ENCODE peak calls at places on chromosomes 4 and X, in nine cellular contexts. Q is upper lobe of left lung, M is Peyer's patch, Y is tibial nerve, Z is suprapubic skin, P is sigmoid colon, C is stomach, H is H54, G is lower leg skin. V is an unnamed sample.

GRCh38 chr4:8356856-8357255 is 83.7 kb downstream of the ACOX3 start:
- DNase-seq in G (no peak), M (peak; percentile 4), P (peak; percentile 20), Q (no peak), Z (no peak), C (no peak), H (no peak), Y (no peak), V (no peak)

GRCh38 chr4:122826596-122827257 is at the start of gene FGF2:
- DNase-seq in Y (peak; percentile 54), Z (peak; percentile 85), H (no peak), M (peak; percentile 59), G (peak; percentile 30), P (peak; percentile 90), C (peak; percentile 31), Q (peak; percentile 26), V (peak; percentile 27)

GRCh38 chr4:2834001-2834921 is 9.4 kb upstream of the ADD1 start:
- DNase-seq in G (no peak), Y (no peak), M (no peak), P (peak; percentile 56), Q (peak; percentile 18), C (peak; percentile 21), H (no peak), Z (no peak), V (no peak)

GRCh38 chrX:27463187-27463586 is at the start of gene PPP4R3C:
- DNase-seq in H (no peak), C (no peak), M (no peak), Q (no peak), Z (no peak), Y (no peak), G (no peak), P (no peak), V (no peak)

GRCh38 chr4:158850371-158850770 is 81.5 kb downstream of the FNIP2 start:
- DNase-seq in C (no peak), P (no peak), Z (no peak), M (no peak), H (no peak), Q (no peak), G (no peak), Y (no peak), V (no peak)

GRCh38 chrX:129769467-129770154 is 10.1 kb upstream of the SASH3 start:
- DNase-seq in G (no peak), Y (no peak), Z (no peak), C (no peak), P (no peak), Q (no peak), H (no peak), M (no peak), V (no peak)

GRCh38 chr4:110501826-110502225 is 25.9 kb downstream of the ENPEP start:
- DNase-seq in G (no peak), P (no peak), Q (no peak), Z (no peak), Y (no peak), C (no peak), H (no peak), M (no peak), V (no peak)

GRCh38 chr4:3299122-3299521 is 6.3 kb downstream of the RGS12 start:
- DNase-seq in C (no peak), Y (no peak), H (no peak), Z (no peak), Q (no peak), G (no peak), P (no peak), M (no peak), V (no peak)

GRCh38 chrX:39018526-39018925 is 217.3 kb downstream of the MID1IP1 start:
- DNase-seq in Z (no peak), M (no peak), P (no peak), Q (no peak), C (no peak), H (no peak), G (no peak), Y (no peak), V (no peak)

GRCh38 chr4:153249199-153250154 is 45.2 kb downstream of the TRIM2 start:
- DNase-seq in C (peak; percentile 83), P (peak; percentile 80), M (peak; percentile 84), Q (peak; percentile 69), H (peak; percentile 87), Z (peak; percentile 80), G (peak; percentile 39), Y (peak; percentile 23), V (peak; percentile 65)

GRCh38 chr4:153245775-153246174 is 41.5 kb downstream of the TRIM2 start:
- DNase-seq in P (no peak), G (no peak), H (no peak), C (no peak), Q (no peak), Z (no peak), Y (no peak), M (no peak), V (no peak)

GRCh38 chr4:153246446-153247115 is 42.3 kb downstream of the TRIM2 start:
- DNase-seq in Q (no peak), Z (no peak), M (no peak), P (no peak), C (no peak), Y (no peak), H (no peak), G (no peak), V (no peak)

GRCh38 chr4:153247116-153247490 is 42.9 kb downstream of the TRIM2 start:
- DNase-seq in M (no peak), G (no peak), H (no peak), Y (no peak), Z (no peak), Q (no peak), C (no peak), P (no peak), V (no peak)

DNA sequence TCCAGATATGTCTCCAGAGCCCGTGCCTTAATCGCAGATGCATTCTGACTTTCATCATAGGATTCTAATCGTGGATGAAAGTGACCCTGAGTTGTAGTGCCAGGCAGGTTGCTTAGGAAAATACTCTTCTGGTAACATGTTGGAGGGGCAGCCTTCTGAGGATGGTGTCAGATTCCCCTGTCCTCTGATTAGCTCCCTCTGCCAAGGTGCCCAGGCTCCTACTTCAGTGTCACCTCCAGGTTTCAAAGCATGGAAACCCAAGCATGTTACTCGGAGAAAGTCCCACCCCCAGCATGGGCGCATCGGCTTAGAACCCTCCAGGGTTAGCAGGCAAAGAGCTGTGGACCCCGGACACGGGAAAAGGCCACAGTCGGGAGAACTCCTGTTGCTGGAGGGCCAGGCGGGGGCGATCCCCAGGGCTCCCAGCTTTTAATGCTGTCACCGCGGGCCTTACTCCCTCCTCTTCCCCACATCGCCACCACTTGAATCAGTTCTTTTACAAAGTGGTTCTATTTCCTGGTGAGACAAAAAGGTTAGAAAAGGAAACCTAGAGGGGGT is 44.5 kb downstream of the TRIM2 start:
- DNase-seq in G (no peak), Y (no peak), C (no peak), M (peak; percentile 56), P (no peak), H (no peak), Z (peak; percentile 70), Q (no peak), V (no peak)
- TF ChIP-seq POLR2A in G (no peak), Y (no peak), C (no peak), M (no peak), P (no peak), H (no peak), Z (no peak), Q (no peak), V (no peak)

DNA sequence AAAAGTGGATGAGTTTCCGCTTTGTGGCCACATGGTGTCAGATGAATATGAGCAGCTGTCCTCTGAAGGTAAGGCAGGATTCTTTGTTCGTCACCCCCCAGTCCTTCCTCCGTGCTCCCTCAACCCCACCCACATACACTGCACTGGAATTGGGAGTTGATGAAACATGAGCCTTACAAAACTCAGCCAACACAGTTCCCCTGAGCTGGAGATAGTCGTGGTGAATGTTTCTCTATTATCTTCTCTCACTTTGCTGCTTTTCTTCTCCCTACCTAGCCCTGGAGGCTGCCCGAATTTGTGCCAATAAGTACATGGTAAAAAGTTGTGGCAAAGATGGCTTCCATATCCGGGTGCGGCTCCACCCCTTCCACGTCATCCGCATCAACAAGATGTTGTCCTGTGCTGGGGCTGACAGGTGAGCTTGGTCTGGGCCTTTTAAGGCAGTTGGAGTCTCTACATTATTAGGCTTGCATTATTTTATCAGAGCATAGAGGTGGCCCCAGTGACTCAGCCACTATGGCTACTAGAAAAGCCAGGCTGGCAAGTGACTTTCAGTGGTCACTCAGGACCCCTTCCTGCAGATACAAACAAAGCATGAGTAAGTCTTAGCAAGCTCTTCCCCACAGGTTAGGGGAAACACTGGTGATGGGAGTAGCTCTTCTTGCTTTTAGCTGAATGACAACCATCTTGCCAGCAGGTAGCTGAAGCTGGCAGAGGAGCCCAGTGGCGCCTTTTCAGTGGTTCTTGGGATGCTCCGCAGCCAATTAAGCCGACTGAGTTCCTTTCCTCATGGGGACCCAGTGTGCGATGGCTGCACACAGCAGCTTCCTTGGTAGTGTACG is 1.6 kb downstream of the RPL10 start:
- DNase-seq in G (no peak), C (no peak), Z (no peak), Y (no peak), Q (no peak), H (no peak), P (no peak), M (no peak), V (peak; percentile 41)
- TF ChIP-seq POLR2A in G (no peak), C (no peak), Z (no peak), Y (no peak), Q (no peak), H (no peak), P (no peak), M (no peak), V (no peak)

GRCh38 chrX:74293343-74293946 is 10.5 kb upstream of the ZCCHC13 start:
- DNase-seq in P (peak; percentile 93), C (peak; percentile 75), G (peak; percentile 58), Z (peak; percentile 85), H (peak; percentile 51), Q (peak; percentile 72), M (peak; percentile 76), Y (peak; percentile 55), V (peak; percentile 85)
- TF ChIP-seq POLR2A in P (peak; percentile 67), C (no peak), G (no peak), Z (no peak), H (peak; percentile 72), Q (peak; percentile 64), M (no peak), Y (peak; percentile 57), V (peak; percentile 20)

DNA sequence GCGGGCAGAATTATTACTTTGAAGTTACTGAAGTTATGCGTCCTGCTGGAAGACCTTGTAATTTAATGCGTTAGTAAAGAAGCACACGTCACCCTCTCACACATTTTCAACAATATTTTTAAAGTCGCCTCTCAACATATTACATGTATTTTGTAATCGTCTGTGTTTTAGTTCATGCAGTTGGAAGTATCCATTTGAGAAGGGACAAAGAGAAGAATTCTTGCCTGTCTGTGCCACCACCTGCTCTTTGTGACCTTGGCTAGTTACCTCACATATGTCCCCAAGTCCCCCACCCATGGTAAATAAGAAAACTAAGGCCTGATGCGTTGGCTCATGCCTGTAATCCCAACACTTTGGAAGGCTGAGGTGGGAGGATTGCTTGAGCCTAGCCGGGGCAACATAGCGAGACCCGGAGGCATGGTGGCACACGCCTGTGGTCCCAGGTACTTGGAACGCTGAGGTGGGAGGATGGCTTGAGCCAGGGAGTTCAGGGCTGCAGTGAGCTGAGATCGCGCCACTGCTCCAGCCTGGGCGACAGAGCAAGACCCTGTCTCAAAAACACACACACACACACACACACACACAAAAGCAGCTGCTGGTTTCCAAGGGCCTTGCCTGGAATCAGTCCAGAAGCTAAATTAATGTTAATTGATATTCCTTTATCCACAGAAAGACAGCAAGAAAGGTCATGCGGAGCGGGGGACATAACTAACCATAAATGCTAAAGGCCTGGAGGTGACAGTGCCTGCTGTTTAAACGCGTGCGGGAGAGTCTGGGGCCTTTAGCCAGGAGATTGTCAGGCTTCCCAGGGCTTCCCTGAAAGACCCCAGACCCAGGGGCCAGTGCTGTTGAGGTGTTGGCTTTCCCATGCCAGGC is 811 bp downstream of the TMEM187 start:
- DNase-seq in M (no peak), G (no peak), Q (no peak), P (no peak), C (no peak), H (no peak), Y (no peak), Z (peak; percentile 60), V (no peak)
- TF ChIP-seq POLR2A in M (no peak), G (no peak), Q (no peak), P (no peak), C (no peak), H (no peak), Y (no peak), Z (no peak), V (no peak)